ENCODE peak calls at places on chromosomes 11 and 22, in seven cellular contexts. M is H9, Z is HCT116, U is IMR-90, F is MM.1S, O is PC-3, G is GM12878. L is an unnamed sample.
A peak's percentile ranks its signal among the peaks of the same experiment; 100 is the strongest.

GRCh38 chr22:39493759-39494158 is 8.3 kb upstream of the MIEF1 start:
- DNase-seq in M (no peak), Z (no peak), U (peak; percentile 92), F (no peak), O (peak; percentile 76), G (no peak), L (no peak)

GRCh38 chr22:29105468-29105867 is 32.6 kb downstream of the KREMEN1 start:
- DNase-seq in M (no peak), Z (no peak), U (peak; percentile 35), F (no peak), O (no peak), G (no peak), L (no peak)

GRCh38 chr22:35578836-35579575 is 38.1 kb downstream of the MB start:
- DNase-seq in M (no peak), Z (no peak), U (no peak), F (no peak), O (no peak), G (no peak), L (no peak)

GRCh38 chr11:96329419-96329818 is 13.6 kb downstream of the MAML2 start:
- DNase-seq in M (no peak), Z (no peak), U (no peak), F (no peak), O (peak; percentile 76), G (no peak), L (no peak)

GRCh38 chr11:8025816-8026215 is 38.7 kb downstream of the EIF3F start:
- DNase-seq in M (no peak), Z (no peak), U (peak; percentile 76), F (no peak), O (peak; percentile 53), G (no peak), L (no peak)

GRCh38 chr11:69455969-69456368 is 25.5 kb upstream of the LINC01488 start:
- DNase-seq in M (no peak), Z (no peak), U (no peak), F (no peak), O (no peak), G (no peak), L (no peak)

GRCh38 chr11:69744435-69744834 is 30.7 kb downstream of the FGF4 start:
- DNase-seq in M (peak; percentile 64), Z (no peak), U (peak; percentile 78), F (no peak), O (peak; percentile 86), G (no peak), L (no peak)

GRCh38 chr11:30733748-30734147 is 147.6 kb upstream of the MPPED2 start:
- DNase-seq in M (no peak), Z (no peak), U (no peak), F (no peak), O (no peak), G (no peak), L (no peak)

GRCh38 chr11:134453441-134453840 is 41.4 kb upstream of the B3GAT1 start:
- DNase-seq in M (no peak), Z (no peak), U (no peak), F (no peak), O (no peak), G (no peak), L (no peak)

GRCh38 chr11:1051356-1052132 is 15.0 kb upstream of the MUC6 start:
- DNase-seq in M (no peak), Z (no peak), U (no peak), F (no peak), O (no peak), G (no peak), L (no peak)

GRCh38 chr11:14308114-14308896 is 50.7 kb downstream of the RRAS2 start:
- DNase-seq in M (no peak), Z (peak; percentile 12), U (peak; percentile 58), F (peak; percentile 56), O (peak; percentile 62), G (no peak), L (peak; percentile 39)

GRCh38 chr11:96760306-96760705 is 370.5 kb downstream of the JRKL start:
- DNase-seq in M (no peak), Z (no peak), U (no peak), F (no peak), O (no peak), G (no peak), L (no peak)

GRCh38 chr22:40258463-40259046 is 80.8 kb downstream of the TNRC6B start:
- DNase-seq in M (no peak), Z (peak; percentile 82), U (peak; percentile 40), F (no peak), O (peak; percentile 87), G (no peak), L (no peak)

GRCh38 chr22:26196657-26197056 is 27.4 kb downstream of the SEZ6L start:
- DNase-seq in M (no peak), Z (no peak), U (no peak), F (no peak), O (no peak), G (no peak), L (no peak)

GRCh38 chr11:119378851-119379465 is 2.5 kb downstream of the USP2 start:
- DNase-seq in M (no peak), Z (no peak), U (no peak), F (no peak), O (no peak), G (no peak), L (no peak)

GRCh38 chr22:45968003-45968650 is 8.8 kb downstream of the WNT7B start:
- DNase-seq in M (no peak), Z (no peak), U (peak; percentile 66), F (no peak), O (no peak), G (no peak), L (no peak)

GRCh38 chr22:32760815-32761214 is 40.7 kb upstream of the TIMP3 start:
- DNase-seq in M (no peak), Z (no peak), U (no peak), F (no peak), O (no peak), G (no peak), L (no peak)

GRCh38 chr11:47979378-47980092 is 824 bp upstream of the PTPRJ start:
- DNase-seq in M (peak; percentile 75), Z (no peak), U (no peak), F (no peak), O (no peak), G (no peak), L (no peak)

GRCh38 chr11:43518407-43519165 is 159.9 kb downstream of the TTC17 start:
- DNase-seq in M (no peak), Z (no peak), U (peak; percentile 34), F (no peak), O (no peak), G (no peak), L (no peak)

GRCh38 chr22:40220316-40221054 is 42.8 kb downstream of the TNRC6B start:
- DNase-seq in M (peak; percentile 14), Z (no peak), U (no peak), F (no peak), O (no peak), G (no peak), L (no peak)

GRCh38 chr22:39239561-39240423 is 5.0 kb downstream of the PDGFB start:
- DNase-seq in M (no peak), Z (no peak), U (no peak), F (peak; percentile 58), O (peak; percentile 80), G (no peak), L (no peak)

GRCh38 chr22:29211066-29211841 is 5.6 kb downstream of the EMID1 start:
- DNase-seq in M (no peak), Z (no peak), U (no peak), F (no peak), O (no peak), G (no peak), L (no peak)

GRCh38 chr22:24189249-24190158 is 8.2 kb downstream of the SUSD2 start:
- DNase-seq in M (peak; percentile 86), Z (no peak), U (peak; percentile 50), F (peak; percentile 48), O (peak; percentile 69), G (no peak), L (peak; percentile 59)

GRCh38 chr11:118841469-118842222 is 42.0 kb upstream of the CXCR5 start:
- DNase-seq in M (no peak), Z (no peak), U (no peak), F (peak; percentile 43), O (no peak), G (peak; percentile 64), L (peak; percentile 34)

GRCh38 chr11:120013325-120014250 is 124.3 kb downstream of the TRIM29 start:
- DNase-seq in M (peak; percentile 96), Z (peak; percentile 37), U (peak; percentile 10), F (no peak), O (peak; percentile 65), G (no peak), L (peak; percentile 5)

GRCh38 chr22:43315687-43316217 is 27.4 kb downstream of the SCUBE1 start:
- DNase-seq in M (no peak), Z (no peak), U (no peak), F (no peak), O (no peak), G (no peak), L (no peak)

GRCh38 chr22:37561209-37562048 is 1.1 kb downstream of the CDC42EP1 start:
- DNase-seq in M (peak; percentile 89), Z (peak; percentile 73), U (peak; percentile 86), F (peak; percentile 46), O (peak; percentile 84), G (no peak), L (peak; percentile 73)
- H3K4me1 ChIP-seq in M (peaks cover 4% of the 10 kb centered on the region), Z (peaks cover 50% of the 10 kb centered on the region), U (peaks cover 29% of the 10 kb centered on the region), F (peaks cover 12% of the 10 kb centered on the region), O (peaks cover 40% of the 10 kb centered on the region), G (peaks cover 3% of the 10 kb centered on the region), L (no peaks in the 10 kb centered on the region)

GRCh38 chr11:73478737-73479347 is 102.6 kb downstream of the RELT start:
- DNase-seq in M (peak; percentile 31), Z (peak; percentile 26), U (peak; percentile 42), F (peak; percentile 21), O (peak; percentile 74), G (no peak), L (peak; percentile 21)
- TF ChIP-seq CTCF in M (peak; percentile 93), Z (peak; percentile 94), U (peak; percentile 74), F (peak; percentile 76), O (peak; percentile 98), G (peak; percentile 52), L (peak; percentile 94)

GRCh38 chr11:33897761-33898403 is 6.0 kb upstream of the LMO2 start:
- DNase-seq in M (no peak), Z (no peak), U (no peak), F (no peak), O (no peak), G (no peak), L (no peak)
- H2AFZ ChIP-seq in M (no peak overlapping the region), Z (no peak overlapping the region), U (no peak overlapping the region), F (no peak overlapping the region), O (no peak overlapping the region), G (no peak overlapping the region), L (no peak overlapping the region)

DNA sequence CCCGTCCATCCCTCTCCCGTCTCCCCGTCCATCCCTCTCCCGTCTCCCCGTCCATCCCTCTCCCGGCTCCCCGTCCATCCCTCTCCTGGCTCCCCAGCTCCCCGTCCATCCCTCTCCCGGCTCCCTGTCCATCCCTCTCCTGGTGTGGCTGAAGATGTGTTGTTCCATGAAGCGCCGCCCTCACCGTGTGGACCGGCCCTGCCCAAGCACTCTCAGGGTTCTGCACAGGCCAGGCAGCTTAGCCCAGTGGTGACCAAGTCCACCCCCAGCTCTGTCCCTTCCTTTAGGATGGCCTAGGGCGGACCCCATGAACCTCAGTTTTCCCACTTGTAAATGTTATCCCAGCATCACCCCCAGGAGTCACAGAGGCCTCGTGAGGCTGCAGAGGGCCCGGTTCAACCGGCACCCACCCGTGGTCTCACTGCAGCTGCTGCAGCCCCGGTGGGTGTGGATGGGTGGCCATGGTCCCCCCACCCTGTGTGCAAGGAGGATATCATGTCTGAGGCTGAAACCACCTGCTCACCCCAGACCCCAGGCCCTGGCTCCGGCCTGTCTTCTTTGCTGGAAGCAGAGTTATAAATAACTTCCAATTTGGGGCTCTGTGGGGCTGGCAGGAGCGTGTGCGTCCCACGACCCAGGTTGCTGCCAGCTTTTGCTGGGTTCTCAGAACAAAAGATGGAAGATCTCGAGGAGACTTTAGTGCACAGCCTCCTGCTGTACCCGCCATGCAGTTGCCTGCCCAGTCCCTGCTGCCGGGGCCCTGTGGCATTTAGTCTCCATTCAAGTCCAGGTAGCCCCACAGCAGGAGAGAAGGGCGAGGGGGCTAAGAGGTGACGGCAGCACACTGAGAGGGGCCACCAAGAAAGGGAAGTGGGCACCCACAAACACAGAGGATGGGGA is 1147.8 kb downstream of the BRD1 start:
- DNase-seq in M (no peak), Z (no peak), U (no peak), F (no peak), O (no peak), G (no peak), L (no peak)
- H3K4me1 ChIP-seq in M (no peaks in the 10 kb centered on the region), Z (no peaks in the 10 kb centered on the region), U (no peaks in the 10 kb centered on the region), F (no peaks in the 10 kb centered on the region), O (no peaks in the 10 kb centered on the region), G (no peaks in the 10 kb centered on the region), L (no peaks in the 10 kb centered on the region)